ENCODE peak calls at places on chromosomes 16 and 17, in four cellular contexts. G, Q, O and J are unnamed samples.

GRCh38 chr17:58590377-58590776 is 75.9 kb upstream of the MTMR4 start:
- DNase-seq in O (no peak), Q (no peak), G (no peak), J (no peak)

GRCh38 chr16:89720520-89720858 is 209 bp downstream of the VPS9D1 start:
- DNase-seq in G (peak), Q (no peak), O (no peak), J (no peak)

GRCh38 chr16:8855051-8855786 is 13.6 kb downstream of the CARHSP1 start:
- DNase-seq in Q (peak), G (no peak), O (no peak), J (no peak)

GRCh38 chr17:80428796-80429195 is 13.8 kb downstream of the ENDOV start:
- DNase-seq in Q (no peak), O (no peak), G (no peak), J (no peak)

GRCh38 chr16:1996175-1996574 is 6.4 kb downstream of the SYNGR3 start:
- DNase-seq in G (no peak), Q (no peak), O (no peak), J (no peak)

GRCh38 chr16:1537763-1538289 is 4.4 kb downstream of the TMEM204 start:
- DNase-seq in O (no peak), Q (no peak), G (no peak), J (no peak)

GRCh38 chr16:67023689-67024088 is 5.3 kb upstream of the CBFB start:
- DNase-seq in O (no peak), Q (no peak), G (no peak), J (no peak)

GRCh38 chr17:75346906-75347305 is 57.7 kb upstream of the SLC25A19 start:
- DNase-seq in O (no peak), G (no peak), Q (peak), J (no peak)

GRCh38 chr16:88469615-88470395 is 16.7 kb downstream of the ZFPM1 start:
- DNase-seq in G (no peak), O (no peak), Q (no peak), J (no peak)

GRCh38 chr17:27207073-27207511 is 86.8 kb upstream of the WSB1 start:
- DNase-seq in Q (no peak), O (no peak), G (no peak), J (peak)

GRCh38 chr16:12503201-12503600 is 300.5 kb downstream of the CPPED1 start:
- DNase-seq in Q (no peak), G (no peak), O (no peak), J (no peak)
- TF ChIP-seq MAX in Q (no peak), G (no peak), O (no peak), J (no peak)

GRCh38 chr17:55268649-55269480 is 4.1 kb downstream of the HLF start:
- DNase-seq in Q (no peak), G (no peak), O (no peak), J (no peak)

GRCh38 chr17:55269894-55270293 is 5.1 kb downstream of the HLF start:
- DNase-seq in O (no peak), G (no peak), Q (no peak), J (no peak)

GRCh38 chr17:55266051-55266957 is 1.5 kb downstream of the HLF start:
- DNase-seq in Q (no peak), G (peak), O (no peak), J (no peak)

GRCh38 chr17:55266958-55267688 is 2.4 kb downstream of the HLF start:
- DNase-seq in G (no peak), O (no peak), Q (no peak), J (no peak)

GRCh38 chr17:55267777-55268648 is 3.3 kb downstream of the HLF start:
- DNase-seq in G (no peak), O (no peak), Q (no peak), J (no peak)
- TF ChIP-seq POLR2AphosphoS2 in G (no peak), O (no peak), Q (no peak), J (no peak)

GRCh38 chr17:45170976-45171337 is 9.3 kb downstream of the HEXIM2 start:
- DNase-seq in G (no peak), Q (no peak), O (no peak), J (peak)

GRCh38 chr17:45171338-45172231 is 9.9 kb downstream of the HEXIM2 start:
- DNase-seq in O (no peak), Q (no peak), G (peak), J (peak)

GRCh38 chr17:45170280-45170975 is 8.8 kb downstream of the HEXIM2 start:
- DNase-seq in Q (no peak), G (no peak), O (no peak), J (no peak)

GRCh38 chr17:45172232-45172540 is 10.5 kb downstream of the HEXIM2 start:
- DNase-seq in G (no peak), O (no peak), Q (no peak), J (no peak)

DNA sequence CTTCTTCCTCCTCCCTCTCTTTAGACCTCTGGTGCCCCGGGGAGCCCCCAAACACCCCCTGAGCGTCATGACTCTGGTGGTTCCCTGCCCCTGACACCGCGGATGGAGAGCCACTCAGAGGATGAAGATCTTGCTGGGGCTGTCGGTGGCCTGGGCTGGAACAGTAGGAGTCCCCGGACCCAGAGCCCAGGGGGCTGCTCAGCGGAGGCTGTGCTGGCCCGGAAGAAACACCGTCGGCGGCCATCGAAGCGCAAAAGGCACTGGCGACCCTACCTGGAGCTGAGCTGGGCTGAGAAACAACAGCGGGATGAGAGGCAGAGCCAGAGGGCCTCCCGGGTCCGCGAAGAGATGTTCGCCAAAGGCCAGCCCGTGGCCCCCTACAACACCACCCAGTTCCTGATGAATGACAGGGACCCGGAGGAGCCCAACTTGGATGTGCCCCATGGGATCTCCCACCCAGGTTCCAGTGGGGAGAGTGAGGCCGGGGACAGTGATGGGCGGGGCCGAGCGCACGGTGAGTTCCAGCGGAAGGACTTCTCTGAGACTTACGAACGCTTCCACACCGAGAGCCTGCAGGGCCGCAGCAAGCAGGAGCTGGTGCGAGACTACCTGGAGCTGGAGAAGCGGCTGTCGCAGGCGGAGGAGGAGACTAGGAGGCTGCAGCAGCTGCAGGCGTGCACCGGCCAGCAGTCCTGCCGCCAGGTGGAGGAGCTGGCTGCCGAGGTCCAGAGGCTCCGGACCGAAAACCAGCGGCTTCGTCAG is 7.5 kb downstream of the HEXIM2 start:
- DNase-seq in G (no peak), Q (no peak), O (no peak), J (no peak)
- TF ChIP-seq MAX in G (no peak), Q (no peak), O (no peak), J (no peak)

DNA sequence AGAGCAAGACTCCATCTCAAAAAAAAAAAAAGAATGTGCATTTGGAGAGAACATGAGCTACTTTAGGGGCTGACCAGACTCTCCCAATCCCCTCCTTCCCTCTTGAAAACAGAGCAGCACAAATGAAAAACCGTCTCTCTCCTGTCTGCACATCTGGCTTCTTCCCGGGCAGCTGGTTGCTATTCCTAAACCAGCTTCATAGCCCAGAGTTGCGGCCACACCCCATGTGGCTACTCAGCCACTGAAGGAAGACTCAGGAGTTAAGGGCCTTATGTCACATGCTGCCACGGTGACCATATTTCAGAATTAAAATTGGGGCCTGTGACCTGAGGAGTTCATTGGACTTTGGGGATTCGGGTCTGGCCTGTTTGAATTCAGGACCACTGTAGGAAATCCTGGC is 48.3 kb downstream of the KATNIP start:
- DNase-seq in Q (no peak), G (no peak), O (no peak), J (no peak)
- TF ChIP-seq POLR2AphosphoS2 in Q (no peak), G (no peak), O (no peak), J (no peak)

DNA sequence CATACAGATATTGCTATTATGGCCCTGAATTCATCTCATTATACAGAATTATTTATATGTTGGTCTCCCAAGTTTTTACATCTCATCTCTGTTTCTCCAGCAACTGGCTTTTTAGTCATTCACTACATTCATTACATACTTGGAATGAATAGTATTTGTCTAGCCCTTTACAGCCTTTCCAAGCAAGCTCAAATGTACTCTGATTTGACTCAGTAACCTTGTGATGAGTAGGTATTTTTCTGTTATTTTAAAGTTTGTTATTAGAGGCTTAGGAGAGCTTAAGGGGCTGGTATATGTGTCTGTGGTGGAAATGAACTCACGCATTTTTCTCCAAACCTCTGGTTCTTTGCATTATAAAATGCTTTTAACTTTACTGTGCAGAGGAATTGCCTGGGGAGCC is 224.7 kb downstream of the SNX29 start:
- DNase-seq in O (no peak), G (no peak), Q (no peak), J (no peak)
- TF ChIP-seq MAX in O (no peak), G (no peak), Q (no peak), J (no peak)

DNA sequence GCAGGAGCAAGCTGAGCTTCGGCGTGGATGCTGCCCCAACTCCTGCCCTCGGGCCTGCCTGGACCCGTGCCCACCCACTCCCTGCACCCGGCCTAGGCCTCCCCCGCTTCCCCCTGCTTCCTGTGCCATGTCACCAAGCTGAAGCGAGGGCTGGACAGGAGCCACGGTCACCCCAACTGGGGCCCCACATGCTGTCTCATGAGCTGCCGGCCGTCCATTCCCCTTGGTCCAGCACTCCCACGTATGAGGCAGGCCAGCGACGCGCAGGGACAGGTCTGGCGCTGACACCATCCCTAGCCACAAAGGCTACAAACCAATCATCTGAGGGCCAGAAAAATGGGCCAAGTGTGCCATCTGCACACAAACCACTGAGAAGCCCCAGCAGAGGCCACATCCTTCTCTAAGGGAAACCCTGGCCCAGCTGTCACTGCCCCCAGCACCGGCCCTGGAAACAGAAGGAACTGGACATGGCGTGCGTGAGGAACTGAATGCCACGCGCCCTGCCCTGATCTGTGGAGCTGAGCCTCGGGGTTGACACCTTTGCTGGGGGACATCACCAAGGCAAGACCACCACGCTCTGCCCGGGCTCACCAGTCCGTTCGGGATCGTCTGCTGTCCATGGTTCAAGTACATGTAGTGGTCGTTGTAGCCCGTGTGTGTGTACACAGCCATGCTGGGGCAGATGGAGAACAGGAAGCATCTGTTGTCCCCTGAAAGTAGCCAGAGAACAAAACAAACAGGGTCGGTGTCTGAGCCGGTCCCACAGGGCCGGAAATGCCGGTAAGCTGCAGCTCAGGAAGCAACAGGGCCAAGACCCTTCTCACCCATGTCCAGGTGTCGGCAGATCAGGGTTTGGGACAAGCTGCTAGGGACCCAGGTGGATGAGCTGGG is 22.2 kb downstream of the MEAK7 start:
- DNase-seq in Q (no peak), G (no peak), O (no peak), J (no peak)
- TF ChIP-seq POLR2AphosphoS2 in Q (no peak), G (no peak), O (no peak), J (no peak)

GRCh38 chr17:77923776-77924513 is 34.6 kb upstream of the TNRC6C start:
- DNase-seq in Q (no peak), O (no peak), G (no peak), J (no peak)

GRCh38 chr17:77923135-77923534 is 35.4 kb upstream of the TNRC6C start:
- DNase-seq in Q (no peak), G (no peak), O (no peak), J (no peak)

GRCh38 chr17:77926967-77927366 is 31.5 kb upstream of the TNRC6C start:
- DNase-seq in Q (no peak), G (no peak), O (no peak), J (no peak)

GRCh38 chr17:77926144-77926543 is 32.4 kb upstream of the TNRC6C start:
- DNase-seq in G (no peak), O (no peak), Q (no peak), J (no peak)

DNA sequence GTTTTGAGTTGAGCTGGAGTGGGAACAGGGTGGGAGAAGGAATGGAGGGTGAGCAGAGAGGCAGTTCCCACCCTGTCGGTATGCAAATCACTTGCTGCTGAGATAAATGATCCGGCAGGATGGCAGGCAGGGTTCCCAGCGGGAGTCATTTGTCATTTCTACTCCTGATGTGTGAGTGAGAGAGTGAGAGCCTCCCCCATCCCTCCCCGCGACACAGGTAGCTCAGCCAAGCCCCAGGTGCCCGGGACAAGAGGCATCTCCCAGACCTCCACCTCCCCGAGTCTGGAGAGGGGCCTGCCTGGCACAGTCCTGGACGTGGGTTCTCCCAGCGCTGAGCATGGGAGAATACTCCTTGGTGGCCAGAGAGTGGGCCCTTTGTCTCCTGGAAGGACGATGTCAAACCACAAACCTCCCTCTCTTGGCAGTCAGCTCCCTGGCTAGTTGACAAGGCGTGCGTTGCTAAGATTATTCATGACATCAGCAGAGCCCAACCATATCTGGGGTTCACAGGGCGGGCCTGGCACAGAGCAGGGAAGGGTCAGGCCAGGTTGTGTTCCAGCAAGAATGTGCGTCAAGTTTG is 33.7 kb upstream of the TNRC6C start:
- DNase-seq in G (no peak), Q (peak), O (no peak), J (no peak)
- TF ChIP-seq MAX in G (no peak), Q (no peak), O (no peak), J (no peak)